ENCODE peak calls at places on chromosomes 13 and 19, in eight cellular contexts. One of them, this sample, is unnamed.
A peak's percentile ranks its signal among the peaks of the same experiment; 100 is the strongest.

GRCh38 chr13:112712451-112712881 is 22.6 kb downstream of the ATP11A start:
- DNase-seq in breast epithelium: no peak
- DNase-seq in A549: no peak
- DNase-seq in AG10803: no peak
- DNase-seq in endodermal cell: no peak
- DNase-seq in CD8-positive, alpha-beta T cell: no peak
- DNase-seq in epithelial cell of esophagus: no peak
- DNase-seq in GM13977: no peak
- DNase-seq in this sample: no peak

GRCh38 chr19:33511346-33511745 is 10.2 kb downstream of the PEPD start:
- DNase-seq in A549: no peak
- DNase-seq in CD8-positive, alpha-beta T cell: no peak
- DNase-seq in epithelial cell of esophagus: no peak
- DNase-seq in endodermal cell: no peak
- DNase-seq in breast epithelium: no peak
- DNase-seq in GM13977: no peak
- DNase-seq in AG10803: no peak
- DNase-seq in this sample: no peak

GRCh38 chr13:88739192-88739591 is 1068.0 kb downstream of the SLITRK5 start:
- DNase-seq in CD8-positive, alpha-beta T cell: no peak
- DNase-seq in endodermal cell: no peak
- DNase-seq in A549: no peak
- DNase-seq in GM13977: no peak
- DNase-seq in epithelial cell of esophagus: no peak
- DNase-seq in AG10803: no peak
- DNase-seq in breast epithelium: no peak
- DNase-seq in this sample: no peak

GRCh38 chr19:13742756-13743155 is 21.6 kb upstream of the MRI1 start:
- DNase-seq in breast epithelium: no peak
- DNase-seq in endodermal cell: no peak
- DNase-seq in A549: no peak
- DNase-seq in CD8-positive, alpha-beta T cell: no peak
- DNase-seq in GM13977: no peak
- DNase-seq in AG10803: no peak
- DNase-seq in epithelial cell of esophagus: peak; percentile 59
- DNase-seq in this sample: no peak

GRCh38 chr19:6613711-6614110 is 22.8 kb upstream of the CD70 start:
- DNase-seq in GM13977: no peak
- DNase-seq in epithelial cell of esophagus: peak; percentile 75
- DNase-seq in A549: no peak
- DNase-seq in breast epithelium: no peak
- DNase-seq in AG10803: peak; percentile 48
- DNase-seq in CD8-positive, alpha-beta T cell: no peak
- DNase-seq in endodermal cell: no peak
- DNase-seq in this sample: peak; percentile 40

GRCh38 chr13:109740121-109740520 is 46.3 kb downstream of the IRS2 start:
- DNase-seq in A549: no peak
- DNase-seq in epithelial cell of esophagus: no peak
- DNase-seq in endodermal cell: peak; percentile 20
- DNase-seq in GM13977: no peak
- DNase-seq in CD8-positive, alpha-beta T cell: no peak
- DNase-seq in breast epithelium: no peak
- DNase-seq in AG10803: no peak
- DNase-seq in this sample: no peak

GRCh38 chr13:92948034-92948433 is 278.6 kb upstream of the GPC6 start:
- DNase-seq in A549: no peak
- DNase-seq in GM13977: no peak
- DNase-seq in AG10803: no peak
- DNase-seq in endodermal cell: no peak
- DNase-seq in breast epithelium: no peak
- DNase-seq in epithelial cell of esophagus: no peak
- DNase-seq in CD8-positive, alpha-beta T cell: no peak
- DNase-seq in this sample: no peak

GRCh38 chr19:10800488-10800887 is 35.5 kb downstream of the TMED1 start:
- DNase-seq in A549: no peak
- DNase-seq in endodermal cell: no peak
- DNase-seq in epithelial cell of esophagus: no peak
- DNase-seq in breast epithelium: no peak
- DNase-seq in CD8-positive, alpha-beta T cell: no peak
- DNase-seq in GM13977: no peak
- DNase-seq in AG10803: no peak
- DNase-seq in this sample: no peak

GRCh38 chr19:10855879-10856522 is 7.8 kb downstream of the C19orf38 start:
- DNase-seq in endodermal cell: peak; percentile 83
- DNase-seq in A549: peak; percentile 68
- DNase-seq in breast epithelium: no peak
- DNase-seq in CD8-positive, alpha-beta T cell: no peak
- DNase-seq in AG10803: no peak
- DNase-seq in epithelial cell of esophagus: peak; percentile 47
- DNase-seq in GM13977: peak; percentile 6
- DNase-seq in this sample: no peak

GRCh38 chr19:39599116-39599515 is 3.2 kb upstream of the LGALS13 start:
- DNase-seq in A549: peak; percentile 26
- DNase-seq in GM13977: peak; percentile 24
- DNase-seq in CD8-positive, alpha-beta T cell: no peak
- DNase-seq in AG10803: peak; percentile 8
- DNase-seq in endodermal cell: peak; percentile 83
- DNase-seq in breast epithelium: no peak
- DNase-seq in epithelial cell of esophagus: peak; percentile 48
- DNase-seq in this sample: no peak

GRCh38 chr19:11025445-11025844 is 63.8 kb upstream of the LDLR start:
- DNase-seq in A549: no peak
- DNase-seq in endodermal cell: no peak
- DNase-seq in GM13977: no peak
- DNase-seq in CD8-positive, alpha-beta T cell: no peak
- DNase-seq in epithelial cell of esophagus: no peak
- DNase-seq in AG10803: no peak
- DNase-seq in breast epithelium: no peak
- DNase-seq in this sample: no peak

GRCh38 chr13:99367106-99367616 is 60.0 kb upstream of the GPR183 start:
- DNase-seq in CD8-positive, alpha-beta T cell: no peak
- DNase-seq in endodermal cell: peak; percentile 47
- DNase-seq in breast epithelium: no peak
- DNase-seq in epithelial cell of esophagus: no peak
- DNase-seq in GM13977: no peak
- DNase-seq in AG10803: no peak
- DNase-seq in A549: no peak
- DNase-seq in this sample: no peak

GRCh38 chr13:99370476-99371272 is 63.5 kb upstream of the GPR183 start:
- DNase-seq in GM13977: no peak
- DNase-seq in A549: no peak
- DNase-seq in CD8-positive, alpha-beta T cell: no peak
- DNase-seq in breast epithelium: no peak
- DNase-seq in AG10803: no peak
- DNase-seq in endodermal cell: peak; percentile 44
- DNase-seq in epithelial cell of esophagus: no peak
- DNase-seq in this sample: no peak

GRCh38 chr13:99366075-99366987 is 59.1 kb upstream of the GPR183 start:
- DNase-seq in CD8-positive, alpha-beta T cell: no peak
- DNase-seq in breast epithelium: no peak
- DNase-seq in A549: no peak
- DNase-seq in AG10803: no peak
- DNase-seq in GM13977: peak; percentile 69
- DNase-seq in endodermal cell: peak; percentile 25
- DNase-seq in epithelial cell of esophagus: no peak
- DNase-seq in this sample: no peak

GRCh38 chr13:99363949-99364348 is 56.8 kb upstream of the GPR183 start:
- DNase-seq in epithelial cell of esophagus: no peak
- DNase-seq in breast epithelium: no peak
- DNase-seq in GM13977: no peak
- DNase-seq in CD8-positive, alpha-beta T cell: no peak
- DNase-seq in AG10803: no peak
- DNase-seq in A549: no peak
- DNase-seq in endodermal cell: no peak
- DNase-seq in this sample: peak; percentile 7

DNA sequence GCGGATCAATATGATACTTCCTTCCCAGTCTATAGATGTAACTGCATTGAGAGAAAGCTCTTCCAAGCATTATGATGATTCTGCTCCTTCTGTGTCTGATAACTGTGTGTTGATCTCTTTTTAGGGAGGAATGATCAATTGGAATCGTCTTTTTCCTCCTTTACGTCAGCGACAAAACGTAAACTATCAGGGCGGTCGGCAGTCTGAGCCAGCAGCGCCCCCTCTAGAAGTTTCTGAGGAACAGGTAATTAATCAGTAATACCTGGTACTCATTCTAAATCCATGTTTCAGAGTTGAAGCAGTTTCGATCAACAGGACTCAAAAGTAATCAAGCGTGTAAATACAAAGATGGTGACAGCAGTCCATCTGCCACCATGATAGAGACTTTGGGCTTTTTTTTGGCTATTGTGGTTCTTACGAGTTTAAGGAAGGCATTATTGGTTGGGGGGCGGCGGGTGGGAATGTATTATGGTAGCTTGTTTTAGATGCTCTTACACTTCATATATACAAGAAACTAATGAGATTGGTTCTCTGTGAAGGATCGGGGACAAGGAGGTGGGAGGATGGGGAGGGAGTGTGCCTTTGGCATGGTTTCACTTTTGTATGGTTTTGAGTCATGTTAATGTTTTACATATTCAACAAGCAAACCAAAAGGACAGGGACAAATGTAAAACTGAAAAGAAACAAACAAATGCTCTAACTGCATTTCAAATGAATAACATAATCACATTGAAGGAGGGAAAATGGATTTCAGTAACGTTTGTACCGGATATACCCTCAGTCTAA is 60.7 kb upstream of the GPR183 start:
- DNase-seq in AG10803: no peak
- DNase-seq in endodermal cell: peak; percentile 55
- DNase-seq in epithelial cell of esophagus: no peak
- DNase-seq in CD8-positive, alpha-beta T cell: no peak
- DNase-seq in breast epithelium: no peak
- DNase-seq in A549: no peak
- DNase-seq in GM13977: no peak
- DNase-seq in this sample: no peak
- TF ChIP-seq CTCF in AG10803: no peak
- TF ChIP-seq CTCF in endodermal cell: peak; percentile 75
- TF ChIP-seq CTCF in epithelial cell of esophagus: no peak
- TF ChIP-seq CTCF in CD8-positive, alpha-beta T cell: no peak
- TF ChIP-seq CTCF in breast epithelium: no peak
- TF ChIP-seq CTCF in A549: no peak
- TF ChIP-seq CTCF in GM13977: peak; percentile 11
- TF ChIP-seq CTCF in this sample: peak; percentile 35

GRCh38 chr19:53365134-53365898 is at the start of gene ZNF525:
- DNase-seq in CD8-positive, alpha-beta T cell: peak; percentile 97
- DNase-seq in AG10803: peak; percentile 58
- DNase-seq in endodermal cell: peak; percentile 97
- DNase-seq in breast epithelium: peak; percentile 96
- DNase-seq in GM13977: peak; percentile 94
- DNase-seq in epithelial cell of esophagus: peak; percentile 93
- DNase-seq in A549: peak; percentile 63
- DNase-seq in this sample: peak; percentile 61
- TF ChIP-seq CTCF in CD8-positive, alpha-beta T cell: peak; percentile 54
- TF ChIP-seq CTCF in AG10803: no peak
- TF ChIP-seq CTCF in endodermal cell: peak; percentile 67
- TF ChIP-seq CTCF in breast epithelium: peak; percentile 22
- TF ChIP-seq CTCF in GM13977: peak; percentile 14
- TF ChIP-seq CTCF in epithelial cell of esophagus: peak; percentile 15
- TF ChIP-seq CTCF in A549: no peak
- TF ChIP-seq CTCF in this sample: peak; percentile 33

GRCh38 chr19:29741776-29742175 is 26.7 kb upstream of the C19orf12 start:
- DNase-seq in A549: no peak
- DNase-seq in epithelial cell of esophagus: no peak
- DNase-seq in GM13977: no peak
- DNase-seq in breast epithelium: no peak
- DNase-seq in AG10803: no peak
- DNase-seq in CD8-positive, alpha-beta T cell: no peak
- DNase-seq in endodermal cell: no peak
- DNase-seq in this sample: no peak

GRCh38 chr19:29743681-29744080 is 28.6 kb upstream of the C19orf12 start:
- DNase-seq in epithelial cell of esophagus: no peak
- DNase-seq in AG10803: no peak
- DNase-seq in CD8-positive, alpha-beta T cell: no peak
- DNase-seq in breast epithelium: no peak
- DNase-seq in GM13977: no peak
- DNase-seq in endodermal cell: no peak
- DNase-seq in A549: no peak
- DNase-seq in this sample: no peak

GRCh38 chr19:29748996-29749395 is 33.9 kb upstream of the C19orf12 start:
- DNase-seq in breast epithelium: no peak
- DNase-seq in CD8-positive, alpha-beta T cell: no peak
- DNase-seq in endodermal cell: no peak
- DNase-seq in AG10803: no peak
- DNase-seq in epithelial cell of esophagus: no peak
- DNase-seq in A549: no peak
- DNase-seq in GM13977: no peak
- DNase-seq in this sample: no peak

GRCh38 chr19:29741226-29741625 is 26.2 kb upstream of the C19orf12 start:
- DNase-seq in A549: no peak
- DNase-seq in endodermal cell: no peak
- DNase-seq in CD8-positive, alpha-beta T cell: no peak
- DNase-seq in AG10803: no peak
- DNase-seq in epithelial cell of esophagus: no peak
- DNase-seq in GM13977: no peak
- DNase-seq in breast epithelium: no peak
- DNase-seq in this sample: no peak

GRCh38 chr19:29745253-29745652 is 30.2 kb upstream of the C19orf12 start:
- DNase-seq in AG10803: no peak
- DNase-seq in A549: no peak
- DNase-seq in epithelial cell of esophagus: no peak
- DNase-seq in GM13977: no peak
- DNase-seq in CD8-positive, alpha-beta T cell: no peak
- DNase-seq in endodermal cell: peak; percentile 81
- DNase-seq in breast epithelium: no peak
- DNase-seq in this sample: no peak
- TF ChIP-seq CTCF in AG10803: peak; percentile 23
- TF ChIP-seq CTCF in A549: peak; percentile 30
- TF ChIP-seq CTCF in epithelial cell of esophagus: no peak
- TF ChIP-seq CTCF in GM13977: no peak
- TF ChIP-seq CTCF in CD8-positive, alpha-beta T cell: no peak
- TF ChIP-seq CTCF in endodermal cell: peak; percentile 79
- TF ChIP-seq CTCF in breast epithelium: no peak
- TF ChIP-seq CTCF in this sample: no peak

DNA sequence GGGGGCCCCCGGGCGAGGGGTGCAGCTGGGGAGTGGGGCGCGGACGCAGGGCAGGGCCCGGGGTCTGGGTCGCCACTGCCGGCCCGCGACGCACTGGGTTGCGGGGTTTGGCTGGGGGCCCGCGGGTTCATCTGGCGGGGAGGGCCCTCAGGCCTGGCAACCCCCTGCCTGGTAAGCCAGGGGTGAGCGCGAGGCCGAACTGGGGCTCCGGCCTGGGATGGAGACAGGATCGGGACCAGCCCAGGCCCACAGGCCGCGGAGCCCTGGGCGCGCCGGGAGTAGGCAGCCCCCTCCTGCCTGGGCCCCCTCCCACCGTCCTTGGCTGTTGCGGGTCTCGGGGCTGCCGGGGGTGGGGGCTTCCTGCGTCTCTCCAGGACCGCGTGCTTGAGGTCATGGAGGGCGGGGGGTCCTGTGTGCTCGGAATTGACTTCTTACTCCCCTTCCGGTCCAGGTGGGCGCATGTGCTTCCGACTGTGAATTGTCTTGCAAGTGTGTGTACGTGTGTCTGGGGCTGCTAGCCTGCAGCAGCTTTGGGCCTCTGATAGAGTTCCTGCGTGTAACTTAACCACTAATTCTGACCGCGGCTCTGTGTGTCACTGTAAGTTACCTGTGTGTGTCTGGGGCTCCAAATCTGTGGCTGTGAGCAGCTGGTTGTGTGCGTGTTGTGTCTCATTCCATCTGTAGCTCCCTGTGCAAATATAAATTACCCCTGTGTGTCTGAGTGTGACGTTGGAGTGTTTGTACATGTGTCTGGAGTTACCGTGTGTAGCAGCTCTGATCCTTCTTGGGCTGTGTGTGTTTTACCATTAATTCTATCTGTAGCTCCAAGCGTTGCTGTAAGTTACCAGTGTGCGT is 751 bp downstream of the GRAMD1A start:
- DNase-seq in endodermal cell: peak; percentile 71
- DNase-seq in AG10803: peak; percentile 34
- DNase-seq in CD8-positive, alpha-beta T cell: peak; percentile 49
- DNase-seq in GM13977: peak; percentile 64
- DNase-seq in breast epithelium: no peak
- DNase-seq in epithelial cell of esophagus: peak; percentile 55
- DNase-seq in A549: peak; percentile 79
- DNase-seq in this sample: peak; percentile 13
- TF ChIP-seq CTCF in endodermal cell: no peak
- TF ChIP-seq CTCF in AG10803: no peak
- TF ChIP-seq CTCF in CD8-positive, alpha-beta T cell: no peak
- TF ChIP-seq CTCF in GM13977: no peak
- TF ChIP-seq CTCF in breast epithelium: no peak
- TF ChIP-seq CTCF in epithelial cell of esophagus: no peak
- TF ChIP-seq CTCF in A549: no peak
- TF ChIP-seq CTCF in this sample: no peak